ENCODE peak calls at places on chromosome 12, in four cellular contexts. J is SK-N-SH, E is neural progenitor cell, T is PC-3. M is an unnamed sample.

GRCh38 chr12:46134205-46134811 is 134.5 kb downstream of the SLC38A1 start:
- DNase-seq in J (no peak), E (no peak), T (no peak), M (no peak)

GRCh38 chr12:13179159-13180074 is 17.1 kb upstream of the EMP1 start:
- DNase-seq in J (peak; percentile 54), E (peak; percentile 75), T (peak; percentile 74), M (no peak)

GRCh38 chr12:128583453-128583852 is 240.3 kb downstream of the SLC15A4 start:
- DNase-seq in J (peak; percentile 24), E (peak; percentile 44), T (no peak), M (no peak)

GRCh38 chr12:14244876-14245669 is 120.4 kb upstream of the ATF7IP start:
- DNase-seq in J (no peak), E (no peak), T (no peak), M (no peak)

GRCh38 chr12:108647199-108647935 is 13.7 kb upstream of the SELPLG start:
- DNase-seq in J (no peak), E (no peak), T (no peak), M (no peak)

GRCh38 chr12:117486840-117487659 is 125.6 kb upstream of the NOS1 start:
- DNase-seq in J (no peak), E (no peak), T (peak; percentile 97), M (no peak)

GRCh38 chr12:66596189-66596588 is 82.7 kb downstream of the GRIP1 start:
- DNase-seq in J (no peak), E (no peak), T (peak; percentile 75), M (no peak)

GRCh38 chr12:25194211-25194610 is 749 bp downstream of the DNAI7 start:
- DNase-seq in J (no peak), E (no peak), T (no peak), M (no peak)

GRCh38 chr12:57521475-57522018 is 1.1 kb upstream of the MBD6 start:
- DNase-seq in J (no peak), E (peak; percentile 78), T (no peak), M (no peak)

GRCh38 chr12:120196363-120196762 is 1.8 kb upstream of the GCN1 start:
- DNase-seq in J (no peak), E (no peak), T (no peak), M (no peak)

GRCh38 chr12:67996347-67996746 is 7.1 kb downstream of the IFNG-AS1 start:
- DNase-seq in J (no peak), E (no peak), T (no peak), M (no peak)

GRCh38 chr12:110366474-110367208 is 36.9 kb downstream of the ANAPC7 start:
- DNase-seq in J (no peak), E (no peak), T (no peak), M (no peak)

GRCh38 chr12:50603817-50604639 is 99.2 kb downstream of the DIP2B start:
- DNase-seq in J (no peak), E (no peak), T (no peak), M (no peak)

GRCh38 chr12:107131832-107132616 is 38.7 kb upstream of the CRY1 start:
- DNase-seq in J (peak; percentile 52), E (peak; percentile 85), T (peak; percentile 91), M (peak; percentile 46)

GRCh38 chr12:94690199-94690695 is 39.9 kb upstream of the TMCC3 start:
- DNase-seq in J (no peak), E (no peak), T (no peak), M (no peak)

GRCh38 chr12:47768323-47768811 is 4.7 kb upstream of the SLC48A1 start:
- DNase-seq in J (no peak), E (peak; percentile 50), T (peak; percentile 92), M (no peak)

GRCh38 chr12:67651380-67651695 is 2.8 kb downstream of the DYRK2 start:
- DNase-seq in J (peak; percentile 53), E (peak; percentile 10), T (peak; percentile 49), M (peak; percentile 64)

GRCh38 chr12:105899589-105899988 is 239.2 kb downstream of the NUAK1 start:
- DNase-seq in J (no peak), E (no peak), T (no peak), M (no peak)

GRCh38 chr12:120132863-120133385 is 16.4 kb upstream of the RAB35 start:
- DNase-seq in J (no peak), E (no peak), T (no peak), M (peak; percentile 83)

GRCh38 chr12:3658327-3659163 is 94.4 kb downstream of the CRACR2A start:
- DNase-seq in J (no peak), E (peak; percentile 76), T (peak; percentile 41), M (peak; percentile 35)

GRCh38 chr12:92739099-92739498 is 36.3 kb downstream of the PLEKHG7 start:
- DNase-seq in J (no peak), E (peak; percentile 20), T (no peak), M (no peak)

GRCh38 chr12:62434504-62435336 is 31.9 kb upstream of the MON2 start:
- DNase-seq in J (peak; percentile 25), E (no peak), T (peak; percentile 58), M (no peak)
- H3K4me3 ChIP-seq in J (peak overlapping the region; percentile 57), E (peak overlapping the region; percentile 57), T (peak overlapping the region; percentile 70), M (peak overlapping the region; percentile 37)

GRCh38 chr12:104276192-104277131 is 27.1 kb upstream of the EID3 start:
- DNase-seq in J (no peak), E (no peak), T (peak; percentile 95), M (peak; percentile 65)
- H2AFZ ChIP-seq in J (no peak overlapping the region), E (no peak overlapping the region), T (peak overlapping the region; percentile 19), M (peak overlapping the region; percentile 97)

GRCh38 chr12:26807292-26807691 is 25.7 kb downstream of the ITPR2 start:
- DNase-seq in J (no peak), E (no peak), T (no peak), M (no peak)

GRCh38 chr12:26805401-26805971 is 27.5 kb downstream of the ITPR2 start:
- DNase-seq in J (no peak), E (no peak), T (no peak), M (no peak)

GRCh38 chr12:26808766-26809460 is 24.1 kb downstream of the ITPR2 start:
- DNase-seq in J (no peak), E (no peak), T (no peak), M (no peak)

GRCh38 chr12:26803552-26803951 is 29.4 kb downstream of the ITPR2 start:
- DNase-seq in J (no peak), E (no peak), T (peak; percentile 70), M (no peak)

GRCh38 chr12:26806556-26806955 is 26.4 kb downstream of the ITPR2 start:
- DNase-seq in J (no peak), E (no peak), T (no peak), M (no peak)
- TF ChIP-seq EZH2phosphoT487 in J (no peak), E (no peak), T (no peak), M (no peak)

GRCh38 chr12:115599251-115599811 is 678.2 kb downstream of the MED13L start:
- DNase-seq in J (no peak), E (peak; percentile 50), T (no peak), M (no peak)
- H3K4me3 ChIP-seq in J (no peak overlapping the region), E (no peak overlapping the region), T (no peak overlapping the region), M (no peak overlapping the region)

DNA sequence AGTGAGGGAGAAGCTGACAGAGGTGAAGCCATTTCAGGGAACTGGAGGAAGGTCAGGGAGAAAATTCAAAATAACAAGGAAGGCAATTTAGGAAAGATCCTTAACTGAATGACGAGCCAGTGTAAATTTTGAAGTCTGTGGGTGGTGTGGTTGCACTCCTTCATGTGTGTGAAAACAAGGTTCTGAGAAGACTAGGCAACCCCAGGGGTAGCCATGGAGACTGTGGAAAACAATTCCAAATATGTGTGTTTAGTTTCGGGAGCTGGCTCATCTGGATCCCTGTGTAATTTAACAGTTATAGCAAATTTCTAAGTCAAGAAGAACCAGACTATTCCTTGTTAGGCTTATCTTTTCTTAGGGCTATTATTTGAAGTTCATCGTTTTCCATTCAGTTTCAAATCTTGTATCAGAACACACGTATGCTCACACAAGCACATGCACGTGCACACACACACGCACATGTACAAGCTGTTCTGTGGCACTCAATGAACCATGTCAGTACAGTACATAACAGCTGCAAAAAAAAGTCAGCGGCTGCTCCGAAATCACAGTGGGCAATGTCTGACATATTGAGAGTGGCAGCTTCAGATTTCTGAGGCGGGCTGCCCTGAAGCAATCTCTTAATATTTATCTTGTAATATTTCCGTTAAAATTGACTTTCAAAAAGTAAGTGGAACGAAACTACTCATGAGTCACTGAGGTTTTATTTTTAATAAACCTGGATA is 411.2 kb downstream of the AEBP2 start:
- DNase-seq in J (no peak), E (no peak), T (no peak), M (no peak)
- H2AFZ ChIP-seq in J (no peak overlapping the region), E (no peak overlapping the region), T (peak overlapping the region; percentile 34), M (no peak overlapping the region)

GRCh38 chr12:7293670-7294069 is 10.2 kb upstream of the ACSM4 start:
- DNase-seq in J (no peak), E (no peak), T (no peak), M (no peak)

GRCh38 chr12:7292300-7292699 is 11.6 kb upstream of the ACSM4 start:
- DNase-seq in J (no peak), E (no peak), T (no peak), M (no peak)

GRCh38 chr12:7295529-7295928 is 8.3 kb upstream of the ACSM4 start:
- DNase-seq in J (no peak), E (no peak), T (no peak), M (no peak)

GRCh38 chr12:7289743-7290142 is 14.1 kb upstream of the ACSM4 start:
- DNase-seq in J (no peak), E (peak; percentile 34), T (peak; percentile 6), M (peak; percentile 36)
- TF ChIP-seq EZH2phosphoT487 in J (no peak), E (no peak), T (no peak), M (no peak)

DNA sequence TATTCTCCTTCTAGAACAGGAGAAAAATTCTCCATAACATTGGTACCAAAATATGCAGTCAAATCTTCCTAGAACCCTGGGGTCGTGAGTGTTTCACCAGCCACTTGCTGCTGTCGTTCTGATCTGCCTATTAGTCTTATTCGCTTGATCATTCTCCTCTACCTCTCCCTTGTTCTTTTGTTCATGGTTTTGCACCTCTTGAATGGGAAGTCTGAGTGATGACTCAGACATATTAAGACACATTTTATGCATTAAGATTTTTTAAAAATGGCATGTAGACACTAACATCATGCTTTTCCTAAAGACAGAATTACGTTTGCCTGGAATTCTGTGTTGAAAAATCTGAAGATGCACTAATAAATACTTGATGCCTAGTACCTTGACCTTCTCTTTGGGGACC is 159.2 kb upstream of the LRIG3 start:
- DNase-seq in J (no peak), E (no peak), T (no peak), M (no peak)
- H3K4me3 ChIP-seq in J (no peak overlapping the region), E (no peak overlapping the region), T (no peak overlapping the region), M (no peak overlapping the region)

GRCh38 chr12:53994268-53994690 is 5.7 kb upstream of the HOXC9 start:
- DNase-seq in J (peak; percentile 55), E (no peak), T (no peak), M (no peak)
- H2AFZ ChIP-seq in J (no peak overlapping the region), E (no peak overlapping the region), T (no peak overlapping the region), M (no peak overlapping the region)